ENCODE peak calls at places on chromosome 10, in six cellular contexts. F is activated CD4-positive, alpha-beta T cell treated with anti-CD3 and anti-CD28 coated beads for 1 hour; W is AML-193; H is NCI-H1105; Z is left cardiac atrium; M is GDM1. V is an unnamed sample.

GRCh38 chr10:25294032-25294926 is 119.5 kb downstream of the GPR158 start:
- DNase-seq in F (no peak), W (no peak), H (no peak), Z (no peak), M (no peak), V (no peak)

GRCh38 chr10:79248341-79248931 is 98.8 kb upstream of the PPIF start:
- DNase-seq in F (no peak), W (no peak), H (no peak), Z (peak), M (peak), V (peak)

GRCh38 chr10:86139066-86139657 is 227.4 kb downstream of the GRID1 start:
- DNase-seq in F (no peak), W (peak), H (no peak), Z (no peak), M (no peak), V (no peak)

GRCh38 chr10:48476279-48476982 is 128.4 kb downstream of the ARHGAP22 start:
- DNase-seq in F (no peak), W (no peak), H (peak), Z (no peak), M (no peak), V (no peak)

GRCh38 chr10:118501637-118502440 is 93.6 kb downstream of the PRLHR start:
- DNase-seq in F (no peak), W (peak), H (no peak), Z (no peak), M (no peak), V (peak)

GRCh38 chr10:31345886-31346285 is 26.9 kb downstream of the ZEB1 start:
- DNase-seq in F (no peak), W (peak), H (no peak), Z (no peak), M (no peak), V (no peak)

GRCh38 chr10:110574420-110574819 is 6.9 kb downstream of the SMC3 start:
- DNase-seq in F (no peak), W (no peak), H (no peak), Z (no peak), M (no peak), V (no peak)

GRCh38 chr10:17578603-17579002 is 38.6 kb downstream of the HACD1 start:
- DNase-seq in F (no peak), W (no peak), H (no peak), Z (no peak), M (peak), V (no peak)

GRCh38 chr10:43136432-43136831 is 1.8 kb upstream of the CSGALNACT2 start:
- DNase-seq in F (no peak), W (no peak), H (no peak), Z (no peak), M (no peak), V (no peak)

GRCh38 chr10:110269641-110270318 is 34.9 kb downstream of the SMNDC1 start:
- DNase-seq in F (no peak), W (no peak), H (no peak), Z (peak), M (no peak), V (no peak)

GRCh38 chr10:117539271-117539876 is 3.2 kb upstream of the EMX2 start:
- DNase-seq in F (no peak), W (no peak), H (no peak), Z (no peak), M (no peak), V (no peak)

GRCh38 chr10:98446121-98446655 is 547 bp downstream of the HPS1 start:
- DNase-seq in F (no peak), W (peak), H (no peak), Z (no peak), M (no peak), V (no peak)

GRCh38 chr10:105763611-105764010 is 1122.5 kb downstream of the SORCS3 start:
- DNase-seq in F (no peak), W (no peak), H (no peak), Z (no peak), M (no peak), V (no peak)

GRCh38 chr10:30436688-30437038 is 2.7 kb downstream of the MAP3K8 start:
- DNase-seq in F (no peak), W (no peak), H (no peak), Z (no peak), M (no peak), V (no peak)

GRCh38 chr10:3781458-3782098 is 3.4 kb downstream of the KLF6 start:
- DNase-seq in F (no peak), W (peak), H (no peak), Z (peak), M (no peak), V (no peak)

V was measured in lower leg skin.